ENCODE peak calls at places on chromosomes 2 and 18, in nine cellular contexts. E, M, H, Z, X, L, J, A and V are unnamed samples.

GRCh38 chr2:215668329-215668728 is 232.5 kb upstream of the FN1 start:
- DNase-seq in Z (no peak), E (no peak), J (no peak), X (no peak), H (no peak), M (no peak), A (no peak), L (no peak), V (no peak)

GRCh38 chr2:132757002-132757598 is 87.1 kb upstream of the LYPD1 start:
- DNase-seq in Z (no peak), E (no peak), H (no peak), X (no peak), L (peak), A (no peak), J (no peak), M (no peak), V (no peak)

GRCh38 chr2:153311432-153311831 is 167.1 kb downstream of the RPRM start:
- DNase-seq in A (no peak), E (no peak), X (no peak), J (no peak), H (no peak), M (no peak), L (no peak), Z (no peak), V (no peak)

GRCh38 chr2:54176577-54176976 is 61.2 kb downstream of the ACYP2 start:
- DNase-seq in J (no peak), A (no peak), M (peak), H (no peak), Z (peak), L (no peak), E (no peak), X (no peak), V (peak)

GRCh38 chr2:45729753-45730512 is 78.5 kb downstream of the PRKCE start:
- DNase-seq in M (peak), A (no peak), J (no peak), X (no peak), Z (peak), H (no peak), E (no peak), L (no peak), V (no peak)

GRCh38 chr2:157320409-157320808 is 5.2 kb downstream of the ERMN start:
- DNase-seq in Z (no peak), E (no peak), X (no peak), A (no peak), H (no peak), L (no peak), M (no peak), J (no peak), V (no peak)

GRCh38 chr18:3054785-3055184 is 41.8 kb upstream of the LPIN2 start:
- DNase-seq in E (no peak), J (no peak), Z (no peak), H (no peak), A (no peak), X (no peak), M (no peak), L (no peak), V (no peak)

GRCh38 chr2:70509565-70509964 is 44.1 kb downstream of the TGFA start:
- DNase-seq in Z (no peak), M (no peak), X (no peak), A (no peak), J (no peak), L (no peak), E (no peak), H (no peak), V (no peak)

GRCh38 chr2:99977947-99978346 is 164.4 kb downstream of the AFF3 start:
- DNase-seq in M (no peak), L (no peak), E (no peak), J (no peak), X (no peak), A (no peak), Z (no peak), H (no peak), V (no peak)

GRCh38 chr2:29260151-29260772 is 145.0 kb downstream of the CLIP4 start:
- DNase-seq in J (no peak), L (no peak), Z (peak), H (no peak), A (no peak), M (peak), X (no peak), E (no peak), V (peak)

GRCh38 chr2:12009323-12009905 is 263.0 kb downstream of the LPIN1 start:
- DNase-seq in A (no peak), J (no peak), Z (no peak), M (no peak), E (no peak), L (no peak), H (no peak), X (no peak), V (no peak)

GRCh38 chr2:95387358-95387757 is 15.2 kb upstream of the FAHD2A start:
- DNase-seq in M (no peak), E (no peak), A (no peak), J (no peak), L (no peak), Z (no peak), H (no peak), X (no peak), V (no peak)

GRCh38 chr2:168231609-168232241 is 15.7 kb downstream of the STK39 start:
- DNase-seq in M (no peak), E (no peak), J (no peak), H (no peak), Z (no peak), A (peak), X (no peak), L (no peak), V (no peak)